ENCODE peak calls at places on chromosomes 12 and 14, in five cellular contexts. R is non-pigmented ciliary epithelial cell; J is T-cell; I is central memory CD4-positive, alpha-beta T cell; W is right atrium auricular region. M is an unnamed sample.

GRCh38 chr12:40681148-40681547 is 11.1 kb upstream of the CNTN1 start:
- DNase-seq in R (no peak), J (no peak), I (no peak), W (no peak), M (no peak)

GRCh38 chr12:21169878-21170472 is 39.0 kb downstream of the SLCO1B1 start:
- DNase-seq in R (no peak), J (no peak), I (no peak), W (no peak), M (no peak)

GRCh38 chr14:44453433-44454171 is 53.5 kb downstream of the FSCB start:
- DNase-seq in R (no peak), J (no peak), I (no peak), W (no peak), M (no peak)

GRCh38 chr12:988616-989015 is 2.4 kb upstream of the ERC1 start:
- DNase-seq in R (no peak), J (no peak), I (no peak), W (no peak), M (no peak)

GRCh38 chr12:32139064-32139421 is 32.4 kb downstream of the BICD1 start:
- DNase-seq in R (no peak), J (no peak), I (no peak), W (no peak), M (no peak)

GRCh38 chr12:56957229-56958052 is at the start of gene RDH16:
- DNase-seq in R (no peak), J (no peak), I (no peak), W (no peak), M (no peak)

GRCh38 chr14:68910540-68910939 is 68.6 kb downstream of the ACTN1 start:
- DNase-seq in R (no peak), J (no peak), I (no peak), W (no peak), M (no peak)

GRCh38 chr12:57016348-57016747 is at the start of gene TAC3:
- DNase-seq in R (no peak), J (no peak), I (no peak), W (no peak), M (no peak)

GRCh38 chr14:68695326-68695768 is 97.5 kb downstream of the ZFP36L1 start:
- DNase-seq in R (peak), J (no peak), I (no peak), W (peak), M (peak)